ENCODE peak calls at places on chromosomes 12 and 14, in six cellular contexts. One of them, this sample, is unnamed.

GRCh38 chr12:93740721-93741120 is 63.5 kb downstream of the CRADD start:
- DNase-seq in kidney epithelial cell: no peak
- DNase-seq in HFF-Myc: no peak
- DNase-seq in PC-3: peak
- DNase-seq in Calu3: no peak
- DNase-seq in brain microvascular endothelial cell: no peak
- DNase-seq in this sample: no peak

GRCh38 chr14:103259184-103259583 is 74.9 kb upstream of the EIF5 start:
- DNase-seq in brain microvascular endothelial cell: no peak
- DNase-seq in kidney epithelial cell: no peak
- DNase-seq in HFF-Myc: no peak
- DNase-seq in Calu3: no peak
- DNase-seq in PC-3: no peak
- DNase-seq in this sample: no peak

GRCh38 chr14:65664436-65664835 is 251.9 kb downstream of the FUT8 start:
- DNase-seq in HFF-Myc: no peak
- DNase-seq in kidney epithelial cell: no peak
- DNase-seq in brain microvascular endothelial cell: no peak
- DNase-seq in PC-3: no peak
- DNase-seq in Calu3: no peak
- DNase-seq in this sample: no peak

GRCh38 chr12:108855284-108856169 is 1.9 kb downstream of the SSH1 start:
- DNase-seq in Calu3: no peak
- DNase-seq in kidney epithelial cell: no peak
- DNase-seq in brain microvascular endothelial cell: peak
- DNase-seq in PC-3: peak
- DNase-seq in HFF-Myc: no peak
- DNase-seq in this sample: no peak

GRCh38 chr14:103629503-103630121 is 601 bp downstream of the KLC1 start:
- DNase-seq in Calu3: peak
- DNase-seq in kidney epithelial cell: no peak
- DNase-seq in PC-3: peak
- DNase-seq in HFF-Myc: no peak
- DNase-seq in brain microvascular endothelial cell: no peak
- DNase-seq in this sample: peak

GRCh38 chr12:44334347-44334746 is 498.5 kb downstream of the TMEM117 start:
- DNase-seq in kidney epithelial cell: no peak
- DNase-seq in HFF-Myc: no peak
- DNase-seq in brain microvascular endothelial cell: no peak
- DNase-seq in Calu3: no peak
- DNase-seq in PC-3: peak
- DNase-seq in this sample: no peak

GRCh38 chr14:90397401-90398314 is 829 bp downstream of the CALM1 start:
- DNase-seq in HFF-Myc: no peak
- DNase-seq in brain microvascular endothelial cell: peak
- DNase-seq in PC-3: peak
- DNase-seq in kidney epithelial cell: no peak
- DNase-seq in Calu3: peak
- DNase-seq in this sample: peak

GRCh38 chr14:76784881-76785280 is 23.6 kb downstream of the VASH1 start:
- DNase-seq in Calu3: peak
- DNase-seq in brain microvascular endothelial cell: peak
- DNase-seq in PC-3: peak
- DNase-seq in kidney epithelial cell: no peak
- DNase-seq in HFF-Myc: peak
- DNase-seq in this sample: peak

GRCh38 chr12:46494424-46494823 is 121.9 kb upstream of the SLC38A2 start:
- DNase-seq in brain microvascular endothelial cell: peak
- DNase-seq in HFF-Myc: no peak
- DNase-seq in kidney epithelial cell: no peak
- DNase-seq in Calu3: no peak
- DNase-seq in PC-3: peak
- DNase-seq in this sample: no peak

GRCh38 chr12:122159879-122160278 is 14.1 kb downstream of the IL31 start:
- DNase-seq in kidney epithelial cell: no peak
- DNase-seq in brain microvascular endothelial cell: no peak
- DNase-seq in PC-3: no peak
- DNase-seq in Calu3: no peak
- DNase-seq in HFF-Myc: no peak
- DNase-seq in this sample: no peak

GRCh38 chr12:32261638-32262037 is 137.7 kb upstream of the FGD4 start:
- DNase-seq in kidney epithelial cell: no peak
- DNase-seq in PC-3: no peak
- DNase-seq in HFF-Myc: no peak
- DNase-seq in Calu3: no peak
- DNase-seq in brain microvascular endothelial cell: no peak
- DNase-seq in this sample: no peak

GRCh38 chr12:76720068-76720467 is 43.8 kb upstream of the ZDHHC17 start:
- DNase-seq in PC-3: peak
- DNase-seq in HFF-Myc: no peak
- DNase-seq in brain microvascular endothelial cell: peak
- DNase-seq in kidney epithelial cell: peak
- DNase-seq in Calu3: no peak
- DNase-seq in this sample: no peak

GRCh38 chr14:106662947-106663346 is 1136.6 kb downstream of the TMEM121 start:
- DNase-seq in brain microvascular endothelial cell: no peak
- DNase-seq in HFF-Myc: no peak
- DNase-seq in kidney epithelial cell: no peak
- DNase-seq in PC-3: no peak
- DNase-seq in Calu3: no peak
- DNase-seq in this sample: no peak

GRCh38 chr14:106652494-106652893 is 1126.1 kb downstream of the TMEM121 start:
- DNase-seq in PC-3: no peak
- DNase-seq in brain microvascular endothelial cell: no peak
- DNase-seq in kidney epithelial cell: no peak
- DNase-seq in Calu3: no peak
- DNase-seq in HFF-Myc: no peak
- DNase-seq in this sample: no peak

GRCh38 chr14:106657460-106657859 is 1131.1 kb downstream of the TMEM121 start:
- DNase-seq in Calu3: peak
- DNase-seq in brain microvascular endothelial cell: no peak
- DNase-seq in kidney epithelial cell: no peak
- DNase-seq in HFF-Myc: no peak
- DNase-seq in PC-3: no peak
- DNase-seq in this sample: no peak
- TF ChIP-seq CTCF in Calu3: no peak
- TF ChIP-seq CTCF in brain microvascular endothelial cell: no peak
- TF ChIP-seq CTCF in kidney epithelial cell: no peak
- TF ChIP-seq CTCF in HFF-Myc: no peak
- TF ChIP-seq CTCF in PC-3: peak
- TF ChIP-seq CTCF in this sample: peak

GRCh38 chr12:56204275-56204674 is 15.0 kb upstream of the SMARCC2 start:
- DNase-seq in Calu3: no peak
- DNase-seq in HFF-Myc: no peak
- DNase-seq in brain microvascular endothelial cell: no peak
- DNase-seq in PC-3: no peak
- DNase-seq in kidney epithelial cell: no peak
- DNase-seq in this sample: no peak

GRCh38 chr12:56202838-56203237 is 13.6 kb upstream of the SMARCC2 start:
- DNase-seq in PC-3: no peak
- DNase-seq in HFF-Myc: no peak
- DNase-seq in brain microvascular endothelial cell: no peak
- DNase-seq in Calu3: no peak
- DNase-seq in kidney epithelial cell: no peak
- DNase-seq in this sample: no peak

GRCh38 chr12:56205445-56205844 is 16.2 kb upstream of the SMARCC2 start:
- DNase-seq in HFF-Myc: no peak
- DNase-seq in Calu3: no peak
- DNase-seq in brain microvascular endothelial cell: no peak
- DNase-seq in kidney epithelial cell: no peak
- DNase-seq in PC-3: no peak
- DNase-seq in this sample: no peak

GRCh38 chr12:56208014-56208413 is 13.7 kb downstream of the RNF41 start:
- DNase-seq in brain microvascular endothelial cell: no peak
- DNase-seq in HFF-Myc: no peak
- DNase-seq in Calu3: no peak
- DNase-seq in PC-3: no peak
- DNase-seq in kidney epithelial cell: no peak
- DNase-seq in this sample: no peak

GRCh38 chr12:56206373-56207166 is 15.2 kb downstream of the RNF41 start:
- DNase-seq in Calu3: peak
- DNase-seq in HFF-Myc: no peak
- DNase-seq in PC-3: peak
- DNase-seq in brain microvascular endothelial cell: peak
- DNase-seq in kidney epithelial cell: no peak
- DNase-seq in this sample: no peak
- TF ChIP-seq CTCF in Calu3: peak
- TF ChIP-seq CTCF in HFF-Myc: peak
- TF ChIP-seq CTCF in PC-3: peak
- TF ChIP-seq CTCF in brain microvascular endothelial cell: peak
- TF ChIP-seq CTCF in kidney epithelial cell: peak
- TF ChIP-seq CTCF in this sample: peak

GRCh38 chr12:95582230-95583058 is 31.2 kb upstream of the USP44 start:
- DNase-seq in PC-3: peak
- DNase-seq in kidney epithelial cell: no peak
- DNase-seq in Calu3: peak
- DNase-seq in HFF-Myc: peak
- DNase-seq in brain microvascular endothelial cell: peak
- DNase-seq in this sample: no peak

DNA sequence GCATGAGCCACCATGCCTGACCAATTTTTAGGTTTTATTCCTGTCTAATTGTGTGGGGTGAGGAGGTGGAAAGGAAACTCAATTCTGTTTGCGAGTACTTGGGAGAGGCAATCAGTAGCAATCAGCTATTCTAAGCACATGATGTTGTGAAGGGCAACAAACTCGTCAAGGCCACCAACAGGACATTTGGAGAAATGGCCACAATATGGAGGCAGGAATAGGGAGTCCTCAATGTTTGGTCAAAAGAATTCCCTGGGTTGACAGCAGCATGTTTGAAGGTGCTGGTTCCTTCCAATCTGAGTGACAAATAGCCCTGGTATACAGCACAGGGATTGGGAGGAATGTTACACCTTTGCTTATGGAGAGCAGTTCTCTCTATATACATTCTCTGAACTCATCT is 32.7 kb upstream of the USP44 start:
- DNase-seq in PC-3: no peak
- DNase-seq in kidney epithelial cell: no peak
- DNase-seq in brain microvascular endothelial cell: no peak
- DNase-seq in HFF-Myc: no peak
- DNase-seq in Calu3: no peak
- DNase-seq in this sample: no peak
- TF ChIP-seq CTCF in PC-3: peak
- TF ChIP-seq CTCF in kidney epithelial cell: no peak
- TF ChIP-seq CTCF in brain microvascular endothelial cell: no peak
- TF ChIP-seq CTCF in HFF-Myc: no peak
- TF ChIP-seq CTCF in Calu3: no peak
- TF ChIP-seq CTCF in this sample: no peak

DNA sequence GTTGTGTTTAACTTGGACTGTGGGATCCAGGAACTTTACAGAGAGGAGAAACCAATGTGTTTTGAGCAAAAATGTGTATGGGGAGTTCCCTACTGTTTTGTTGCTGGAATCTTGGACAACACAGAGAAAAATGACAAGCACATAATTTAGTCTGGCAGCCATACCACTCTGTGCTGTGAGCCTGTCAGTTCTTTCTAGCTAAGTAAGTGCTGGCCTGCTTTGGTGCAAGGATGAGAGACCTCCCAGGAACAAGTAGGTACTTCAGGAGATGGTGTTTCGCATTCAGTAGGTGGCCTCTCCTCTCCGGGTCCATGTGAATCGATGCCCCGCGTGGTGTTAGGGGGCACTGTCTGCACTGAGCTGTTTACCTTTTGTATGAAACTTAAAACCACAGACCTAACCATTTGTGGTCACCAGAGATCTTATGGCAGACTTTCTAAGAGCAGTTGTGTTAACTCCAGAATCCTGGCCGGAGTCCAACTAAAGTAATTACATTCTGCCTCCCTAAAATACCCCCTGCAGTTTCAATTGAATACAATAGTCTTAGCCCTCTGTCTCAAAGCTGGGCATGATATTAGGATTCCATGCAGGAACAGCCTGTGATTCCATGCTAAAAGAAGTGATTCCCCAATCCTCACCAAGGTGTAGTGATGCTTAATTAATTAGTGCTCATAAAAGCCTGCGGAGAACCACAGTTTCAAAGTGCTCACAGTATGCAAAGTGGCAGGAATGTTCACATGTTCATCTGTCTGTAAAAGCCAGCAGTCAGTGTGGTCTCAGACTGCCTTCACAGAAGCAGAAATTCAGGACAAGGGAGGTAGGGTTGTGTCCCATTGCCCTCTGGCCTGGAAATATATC is 64.2 kb downstream of the LLPH start:
- DNase-seq in HFF-Myc: peak
- DNase-seq in kidney epithelial cell: peak
- DNase-seq in Calu3: peak
- DNase-seq in brain microvascular endothelial cell: peak
- DNase-seq in PC-3: no peak
- DNase-seq in this sample: no peak
- TF ChIP-seq CTCF in HFF-Myc: peak
- TF ChIP-seq CTCF in kidney epithelial cell: no peak
- TF ChIP-seq CTCF in Calu3: no peak
- TF ChIP-seq CTCF in brain microvascular endothelial cell: peak
- TF ChIP-seq CTCF in PC-3: no peak
- TF ChIP-seq CTCF in this sample: no peak

DNA sequence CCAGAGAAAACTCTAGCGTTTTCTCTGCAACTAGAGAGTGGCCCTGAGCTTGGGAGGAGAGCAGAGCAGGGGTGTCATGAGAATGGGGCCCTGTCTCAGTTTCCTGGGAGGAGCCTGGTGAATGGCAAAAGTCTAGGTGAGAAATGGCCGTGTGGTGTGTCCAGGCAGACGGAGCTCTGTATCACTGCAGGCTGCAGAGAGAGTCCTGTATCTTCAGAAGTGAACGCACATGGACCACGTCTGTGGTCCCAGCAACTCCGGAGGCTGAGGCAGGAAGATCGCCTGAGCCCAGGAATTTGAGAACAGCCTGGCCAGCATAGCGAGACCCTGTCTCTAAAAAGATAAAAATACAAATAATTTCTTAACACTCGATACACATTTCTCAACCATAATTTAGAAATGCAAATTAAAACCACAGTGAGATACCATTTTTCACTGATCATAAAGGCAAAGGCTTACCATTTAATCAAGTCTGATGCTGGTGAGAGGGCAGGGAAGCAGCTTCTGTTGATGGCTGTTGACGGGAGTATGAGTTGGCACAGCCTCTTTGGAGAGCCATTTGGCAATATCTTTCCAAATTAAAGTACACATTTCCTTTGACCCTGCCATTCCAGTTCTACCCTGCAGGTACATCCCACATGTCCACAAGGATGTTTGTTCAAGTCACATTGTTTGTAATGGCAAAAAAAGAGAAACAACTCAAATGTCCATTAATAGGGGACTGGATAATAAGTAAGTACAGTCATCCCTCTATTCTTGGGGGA is 51.0 kb downstream of the NFKBIA start:
- DNase-seq in kidney epithelial cell: no peak
- DNase-seq in brain microvascular endothelial cell: no peak
- DNase-seq in PC-3: peak
- DNase-seq in Calu3: no peak
- DNase-seq in HFF-Myc: no peak
- DNase-seq in this sample: no peak
- TF ChIP-seq CTCF in kidney epithelial cell: no peak
- TF ChIP-seq CTCF in brain microvascular endothelial cell: no peak
- TF ChIP-seq CTCF in PC-3: no peak
- TF ChIP-seq CTCF in Calu3: no peak
- TF ChIP-seq CTCF in HFF-Myc: no peak
- TF ChIP-seq CTCF in this sample: no peak

DNA sequence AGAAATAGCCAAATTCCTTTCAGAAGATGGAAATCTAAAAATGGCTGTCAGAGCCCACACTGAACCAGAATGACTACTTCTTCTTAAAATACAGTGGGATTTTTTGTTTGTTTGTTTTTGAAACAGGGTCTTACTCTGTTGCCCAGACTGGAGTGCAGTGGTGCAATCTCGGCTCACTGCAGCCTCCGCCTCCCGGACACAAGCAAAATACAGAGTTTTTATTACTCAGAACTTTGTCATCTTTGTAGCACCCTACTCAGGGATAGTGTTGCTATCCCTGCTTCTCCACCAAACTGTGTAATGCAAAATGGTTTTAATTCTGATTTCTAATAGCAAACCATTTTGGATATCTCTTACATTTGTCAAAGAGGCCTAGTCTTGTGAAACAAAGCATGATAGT is 16.4 kb downstream of the ZNF410 start:
- DNase-seq in HFF-Myc: no peak
- DNase-seq in kidney epithelial cell: no peak
- DNase-seq in Calu3: no peak
- DNase-seq in PC-3: no peak
- DNase-seq in brain microvascular endothelial cell: peak
- DNase-seq in this sample: no peak
- TF ChIP-seq CTCF in HFF-Myc: no peak
- TF ChIP-seq CTCF in kidney epithelial cell: no peak
- TF ChIP-seq CTCF in Calu3: no peak
- TF ChIP-seq CTCF in PC-3: no peak
- TF ChIP-seq CTCF in brain microvascular endothelial cell: no peak
- TF ChIP-seq CTCF in this sample: no peak